ENCODE peak calls at places on chromosome 9, in nine cellular contexts. P is left lung; Q is head of caudate nucleus; J is CD8-positive, alpha-beta T cell; N is T-helper 1 cell; L is HTR-8/SVneo; O is heart left ventricle; C is substantia nigra; T is activated T-cell treated with anti-CD3 and anti-CD28 coated beads for 48 hours. F is an unnamed sample.

GRCh38 chr9:33051149-33051548 is 25.3 kb downstream of the SMU1 start:
- DNase-seq in P (no peak), Q (no peak), J (no peak), N (no peak), L (no peak), O (no peak), C (no peak), T (no peak), F (no peak)

GRCh38 chr9:107462691-107463090 is 26.9 kb downstream of the KLF4 start:
- DNase-seq in P (no peak), Q (no peak), J (no peak), N (no peak), L (no peak), O (no peak), C (no peak), T (no peak), F (no peak)

GRCh38 chr9:112046181-112046580 is 128.9 kb downstream of the SUSD1 start:
- DNase-seq in P (no peak), Q (no peak), J (no peak), N (no peak), L (no peak), O (no peak), C (no peak), T (no peak), F (no peak)

GRCh38 chr9:113505963-113506624 is 42.6 kb downstream of the RGS3 start:
- DNase-seq in P (no peak), Q (no peak), J (no peak), N (no peak), L (no peak), O (no peak), C (no peak), T (no peak), F (no peak)

GRCh38 chr9:19161257-19162025 is 34.1 kb upstream of the PLIN2 start:
- DNase-seq in P (no peak), Q (no peak), J (peak), N (peak), L (peak), O (no peak), C (no peak), T (peak), F (peak)

GRCh38 chr9:126063326-126063725 is 263.3 kb upstream of the MVB12B start:
- DNase-seq in P (no peak), Q (no peak), J (no peak), N (no peak), L (no peak), O (no peak), C (no peak), T (no peak), F (no peak)

GRCh38 chr9:22469928-22470544 is 23.4 kb downstream of the DMRTA1 start:
- DNase-seq in P (no peak), Q (peak), J (no peak), N (peak), L (peak), O (no peak), C (no peak), T (no peak), F (no peak)

GRCh38 chr9:118896356-118897000 is 472.8 kb downstream of the BRINP1 start:
- DNase-seq in P (no peak), Q (no peak), J (no peak), N (no peak), L (no peak), O (no peak), C (no peak), T (no peak), F (no peak)

GRCh38 chr9:15144567-15145174 is 162.3 kb downstream of the TTC39B start:
- DNase-seq in P (no peak), Q (peak), J (no peak), N (no peak), L (no peak), O (no peak), C (no peak), T (no peak), F (no peak)